ENCODE peak calls at places on chromosomes 16 and 17, in five cellular contexts. T, V, O, D and P are unnamed samples.

GRCh38 chr17:67221062-67221998 is 23.7 kb downstream of the HELZ start:
- DNase-seq in T (no peak), V (no peak), O (peak), D (no peak), P (no peak)

GRCh38 chr17:30454635-30455034 is 22.6 kb upstream of the GOSR1 start:
- DNase-seq in T (no peak), V (no peak), O (no peak), D (no peak), P (no peak)

GRCh38 chr17:37650419-37651003 is 7.3 kb upstream of the DDX52 start:
- DNase-seq in T (peak), V (peak), O (peak), D (no peak), P (no peak)

GRCh38 chr16:67161595-67162058 is 1.9 kb downstream of the FBXL8 start:
- DNase-seq in T (no peak), V (no peak), O (no peak), D (no peak), P (no peak)

GRCh38 chr16:87317766-87318121 is 552 bp upstream of the C16orf95 start:
- DNase-seq in T (no peak), V (peak), O (peak), D (no peak), P (peak)

GRCh38 chr17:37359682-37360188 is 16.1 kb upstream of the C17orf78 start:
- DNase-seq in T (no peak), V (no peak), O (no peak), D (no peak), P (no peak)

GRCh38 chr16:85731179-85731578 is 19.7 kb downstream of the C16orf74 start:
- DNase-seq in T (no peak), V (no peak), O (no peak), D (no peak), P (no peak)

GRCh38 chr17:75574404-75575093 is 13.1 kb upstream of the MYO15B start:
- DNase-seq in T (no peak), V (no peak), O (no peak), D (no peak), P (no peak)

GRCh38 chr16:89971495-89972243 is 23.1 kb downstream of the DEF8 start:
- DNase-seq in T (no peak), V (no peak), O (no peak), D (no peak), P (no peak)

GRCh38 chr17:30519707-30520106 is 42.5 kb downstream of the GOSR1 start:
- DNase-seq in T (peak), V (no peak), O (peak), D (no peak), P (no peak)

GRCh38 chr16:70156207-70156978 is 17.2 kb upstream of the CLEC18C start:
- DNase-seq in T (no peak), V (peak), O (no peak), D (no peak), P (no peak)

GRCh38 chr17:81114694-81115093 is 50.6 kb upstream of the PVALEF start:
- DNase-seq in T (no peak), V (no peak), O (no peak), D (no peak), P (no peak)

GRCh38 chr17:47279062-47279801 is 25.6 kb downstream of the ITGB3 start:
- DNase-seq in T (peak), V (peak), O (peak), D (peak), P (no peak)

GRCh38 chr16:87380403-87380802 is 3.2 kb downstream of the FBXO31 start:
- DNase-seq in T (no peak), V (no peak), O (no peak), D (no peak), P (no peak)